ENCODE peak calls at places on chromosomes 16 and 17, in seven cellular contexts. R, F, Y, S, G, C and L are unnamed samples.

GRCh38 chr16:48383204-48383876 is 1.9 kb downstream of the SIAH1 start:
- DNase-seq in R (no peak), F (no peak), Y (no peak), S (no peak), G (peak; percentile 48), C (no peak), L (no peak)

GRCh38 chr17:81509687-81510523 is 2.7 kb downstream of the ACTG1 start:
- DNase-seq in R (no peak), F (no peak), Y (no peak), S (no peak), G (no peak), C (no peak), L (no peak)

GRCh38 chr17:37530420-37530819 is 40.7 kb downstream of the DUSP14 start:
- DNase-seq in R (no peak), F (no peak), Y (no peak), S (no peak), G (peak; percentile 67), C (no peak), L (no peak)

GRCh38 chr16:89366561-89367537 is 123.5 kb downstream of the ANKRD11 start:
- DNase-seq in R (no peak), F (no peak), Y (no peak), S (no peak), G (no peak), C (no peak), L (peak; percentile 24)

GRCh38 chr17:79844869-79845600 is 5.8 kb upstream of the CBX4 start:
- DNase-seq in R (peak; percentile 90), F (peak; percentile 88), Y (peak; percentile 62), S (no peak), G (no peak), C (peak; percentile 60), L (peak; percentile 45)

GRCh38 chr16:86707171-86707570 is 128.8 kb downstream of the FOXL1 start:
- DNase-seq in R (no peak), F (no peak), Y (no peak), S (no peak), G (no peak), C (no peak), L (no peak)

GRCh38 chr17:3594056-3594810 is 15.0 kb downstream of the TRPV1 start:
- DNase-seq in R (no peak), F (no peak), Y (peak; percentile 31), S (peak; percentile 62), G (peak; percentile 84), C (no peak), L (peak; percentile 62)

GRCh38 chr16:86306046-86306644 is 204.2 kb upstream of the FOXF1 start:
- DNase-seq in R (no peak), F (no peak), Y (no peak), S (no peak), G (peak; percentile 88), C (no peak), L (no peak)

GRCh38 chr17:72527819-72528218 is 407.0 kb downstream of the SOX9 start:
- DNase-seq in R (no peak), F (no peak), Y (no peak), S (no peak), G (no peak), C (no peak), L (no peak)

GRCh38 chr16:720507-720989 is 398 bp upstream of the ANTKMT start:
- DNase-seq in R (no peak), F (no peak), Y (peak; percentile 36), S (peak; percentile 73), G (peak; percentile 70), C (no peak), L (peak; percentile 34)

GRCh38 chr16:72474511-72475123 is 302.7 kb upstream of the PMFBP1 start:
- DNase-seq in R (no peak), F (no peak), Y (no peak), S (no peak), G (peak; percentile 78), C (no peak), L (no peak)

GRCh38 chr16:23229714-23230113 is 47.2 kb downstream of the SCNN1G start:
- DNase-seq in R (no peak), F (no peak), Y (no peak), S (no peak), G (no peak), C (no peak), L (no peak)

GRCh38 chr17:34623856-34624766 is 44.7 kb downstream of the TMEM132E start:
- DNase-seq in R (no peak), F (no peak), Y (no peak), S (no peak), G (no peak), C (no peak), L (no peak)

GRCh38 chr17:80921741-80922579 is 69.7 kb upstream of the CHMP6 start:
- DNase-seq in R (peak; percentile 48), F (no peak), Y (no peak), S (peak; percentile 14), G (no peak), C (no peak), L (no peak)

GRCh38 chr17:6713130-6713917 is at the start of gene SLC13A5:
- DNase-seq in R (no peak), F (peak; percentile 84), Y (peak; percentile 44), S (no peak), G (no peak), C (no peak), L (no peak)

GRCh38 chr16:86850675-86851074 is 272.3 kb downstream of the FOXL1 start:
- DNase-seq in R (peak; percentile 48), F (no peak), Y (no peak), S (no peak), G (no peak), C (no peak), L (no peak)

GRCh38 chr17:10745231-10745630 is 15.4 kb upstream of the TMEM220 start:
- DNase-seq in R (no peak), F (no peak), Y (no peak), S (no peak), G (no peak), C (no peak), L (no peak)

GRCh38 chr17:75518201-75518600 is 1.9 kb downstream of the TSEN54 start:
- DNase-seq in R (no peak), F (no peak), Y (no peak), S (no peak), G (no peak), C (no peak), L (no peak)
- H3K4me3 ChIP-seq in R (peak overlapping the region; percentile 95), F (no peak overlapping the region), Y (no peak overlapping the region), S (no peak overlapping the region), G (no peak overlapping the region), C (no peak overlapping the region), L (no peak overlapping the region)

GRCh38 chr17:4997302-4998026 is at the start of the genes INCA1 and KIF1C:
- DNase-seq in R (peak; percentile 99), F (peak; percentile 95), Y (peak; percentile 95), S (peak; percentile 97), G (peak; percentile 82), C (peak; percentile 95), L (peak; percentile 97)

GRCh38 chr17:5000237-5000639 is 2.5 kb downstream of the KIF1C start:
- DNase-seq in R (no peak), F (no peak), Y (peak; percentile 84), S (peak; percentile 96), G (no peak), C (peak; percentile 41), L (peak; percentile 62)

GRCh38 chr17:4998666-4999428 is 1.1 kb downstream of the KIF1C start:
- DNase-seq in R (no peak), F (peak; percentile 51), Y (no peak), S (no peak), G (no peak), C (peak; percentile 53), L (peak; percentile 39)

GRCh38 chr17:4999429-5000093 is 1.8 kb downstream of the KIF1C start:
- DNase-seq in R (no peak), F (no peak), Y (no peak), S (no peak), G (no peak), C (no peak), L (no peak)

DNA sequence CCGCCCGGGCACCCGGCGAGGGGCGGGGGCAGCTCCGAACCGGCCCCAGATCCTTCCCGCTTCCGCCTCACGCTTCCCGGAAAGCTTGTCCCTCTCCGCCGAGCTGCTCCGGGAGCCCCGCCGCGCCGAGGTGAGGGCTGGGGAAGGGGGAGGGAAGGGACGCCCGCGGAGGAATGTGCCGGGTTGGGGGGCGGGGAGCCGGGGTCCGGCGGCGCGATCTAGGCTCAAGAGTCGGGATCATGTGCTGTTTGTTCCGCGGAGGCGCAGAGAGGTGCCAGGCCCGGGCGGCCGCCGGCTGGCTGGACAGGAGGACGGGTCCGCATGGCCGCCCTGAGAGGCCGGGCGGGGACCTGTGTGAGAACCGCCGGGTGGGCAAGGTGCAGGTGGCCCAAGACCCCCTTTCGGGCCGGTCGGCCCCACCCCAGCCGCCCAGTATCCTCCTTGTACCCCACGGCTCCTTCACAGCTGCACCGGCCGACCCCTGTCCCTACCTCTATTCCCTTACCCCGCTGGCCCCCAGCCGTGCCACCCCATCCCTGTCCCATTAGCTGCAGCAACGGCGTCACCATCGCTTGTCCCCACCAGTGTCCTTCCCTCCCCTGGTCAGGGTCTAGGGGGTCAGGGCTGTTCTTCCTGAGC is 396 bp downstream of the KIF1C start:
- DNase-seq in R (peak; percentile 90), F (peak; percentile 85), Y (peak; percentile 55), S (peak; percentile 68), G (no peak), C (peak; percentile 58), L (peak; percentile 80)
- TF ChIP-seq POLR2A in R (no peak), F (no peak), Y (peak; percentile 22), S (peak; percentile 23), G (no peak), C (no peak), L (no peak)

DNA sequence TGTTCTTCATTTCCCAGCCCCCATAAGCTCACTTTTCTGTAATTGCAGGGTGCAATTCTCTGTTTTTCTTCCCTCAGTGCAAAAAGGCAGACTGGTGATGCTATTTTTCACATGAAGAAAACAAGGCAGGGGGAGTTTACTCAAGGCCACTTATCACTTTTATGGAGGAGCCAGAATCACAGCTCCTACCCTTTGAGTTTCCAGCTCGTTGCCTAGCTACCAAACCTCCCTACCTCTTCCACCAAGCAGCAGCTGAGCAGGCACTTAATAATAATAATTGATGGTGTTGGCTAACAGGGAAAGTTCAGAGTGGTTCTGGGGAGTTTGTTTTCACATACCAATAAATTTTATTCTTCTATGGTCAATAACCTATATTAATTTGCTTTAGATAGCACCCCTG is 31.9 kb upstream of the MPHOSPH6 start:
- DNase-seq in R (no peak), F (no peak), Y (no peak), S (no peak), G (no peak), C (no peak), L (no peak)
- H3K4me1 ChIP-seq in R (no peaks in the 10 kb centered on the region), F (no peaks in the 10 kb centered on the region), Y (no peaks in the 10 kb centered on the region), S (no peaks in the 10 kb centered on the region), G (no peaks in the 10 kb centered on the region), C (no peaks in the 10 kb centered on the region), L (no peaks in the 10 kb centered on the region)

GRCh38 chr17:946510-947236 is 32.9 kb downstream of the NXN start:
- DNase-seq in R (no peak), F (no peak), Y (no peak), S (no peak), G (no peak), C (no peak), L (no peak)

GRCh38 chr17:953767-954166 is 25.8 kb downstream of the NXN start:
- DNase-seq in R (no peak), F (no peak), Y (no peak), S (no peak), G (no peak), C (no peak), L (peak; percentile 27)

GRCh38 chr17:951388-952132 is 28.0 kb downstream of the NXN start:
- DNase-seq in R (no peak), F (peak; percentile 77), Y (no peak), S (no peak), G (peak; percentile 89), C (no peak), L (peak; percentile 88)

GRCh38 chr17:948284-948852 is 31.2 kb downstream of the NXN start:
- DNase-seq in R (no peak), F (no peak), Y (no peak), S (no peak), G (no peak), C (no peak), L (peak; percentile 44)

GRCh38 chr17:949623-950338 is 29.8 kb downstream of the NXN start:
- DNase-seq in R (no peak), F (no peak), Y (no peak), S (no peak), G (no peak), C (no peak), L (no peak)
- H3K4me3 ChIP-seq in R (no peak overlapping the region), F (peak overlapping the region; percentile 27), Y (no peak overlapping the region), S (no peak overlapping the region), G (no peak overlapping the region), C (no peak overlapping the region), L (no peak overlapping the region)